ENCODE peak calls at places on chromosomes 7 and 10, in four cellular contexts. E, F, H and U are unnamed samples.

GRCh38 chr7:491958-492713 is 27.5 kb downstream of the PDGFA start:
- DNase-seq in E (no peak), F (no peak), H (no peak), U (no peak)

GRCh38 chr10:96511044-96511945 is 2.4 kb downstream of the TLL2 start:
- DNase-seq in E (peak), F (peak), H (peak), U (peak)

GRCh38 chr7:111083423-111083822 is 7.5 kb upstream of the LRRN3 start:
- DNase-seq in E (no peak), F (peak), H (no peak), U (peak)

GRCh38 chr7:124328774-124329173 is 295.9 kb upstream of the TMEM229A start:
- DNase-seq in E (no peak), F (no peak), H (no peak), U (no peak)

GRCh38 chr7:115924398-115924797 is 106.2 kb downstream of the TFEC start:
- DNase-seq in E (no peak), F (no peak), H (no peak), U (no peak)

GRCh38 chr10:109275970-109276369 is 647.3 kb downstream of the XPNPEP1 start:
- DNase-seq in E (no peak), F (no peak), H (no peak), U (no peak)

GRCh38 chr7:1455241-1455939 is 3.9 kb downstream of the MICALL2 start:
- DNase-seq in E (no peak), F (no peak), H (no peak), U (no peak)

GRCh38 chr10:122327237-122328206 is 47.0 kb upstream of the PLEKHA1 start:
- DNase-seq in E (no peak), F (no peak), H (no peak), U (no peak)

GRCh38 chr7:116337013-116337412 is 126.7 kb downstream of the TES start:
- DNase-seq in E (no peak), F (no peak), H (no peak), U (no peak)

GRCh38 chr10:90087197-90088007 is 386.0 kb downstream of the KIF20B start:
- DNase-seq in E (peak), F (peak), H (no peak), U (peak)

GRCh38 chr10:90930070-90930837 is 9.4 kb upstream of the ANKRD1 start:
- DNase-seq in E (peak), F (no peak), H (no peak), U (no peak)

GRCh38 chr7:12771378-12771877 is 84.0 kb downstream of the ARL4A start:
- DNase-seq in E (peak), F (no peak), H (peak), U (no peak)

GRCh38 chr10:29191674-29192073 is 97.2 kb upstream of the LYZL1 start:
- DNase-seq in E (no peak), F (no peak), H (no peak), U (no peak)

GRCh38 chr7:123823898-123824753 is 20.8 kb upstream of the HYAL4 start:
- DNase-seq in E (no peak), F (peak), H (no peak), U (peak)

GRCh38 chr10:71075066-71075758 is 137.2 kb upstream of the UNC5B start:
- DNase-seq in E (no peak), F (no peak), H (no peak), U (no peak)

GRCh38 chr7:155410436-155410835 is 47.5 kb upstream of the EN2 start:
- DNase-seq in E (no peak), F (no peak), H (no peak), U (no peak)

GRCh38 chr7:28754027-28754426 is 204.1 kb downstream of the TRIL start:
- DNase-seq in E (peak), F (peak), H (no peak), U (peak)

GRCh38 chr10:35334297-35334696 is 2.0 kb upstream of the CCNY start:
- DNase-seq in E (no peak), F (no peak), H (no peak), U (no peak)

GRCh38 chr10:90288403-90288933 is 569.4 kb downstream of the HTR7 start:
- DNase-seq in E (peak), F (no peak), H (no peak), U (no peak)

GRCh38 chr10:5526691-5527331 is 2.0 kb downstream of the CALML3 start:
- DNase-seq in E (no peak), F (no peak), H (no peak), U (no peak)

GRCh38 chr10:107169516-107169915 is 5.0 kb upstream of the SORCS1 start:
- DNase-seq in E (no peak), F (no peak), H (no peak), U (no peak)
- TF ChIP-seq CTCF in E (no peak), F (no peak), H (no peak), U (no peak)

DNA sequence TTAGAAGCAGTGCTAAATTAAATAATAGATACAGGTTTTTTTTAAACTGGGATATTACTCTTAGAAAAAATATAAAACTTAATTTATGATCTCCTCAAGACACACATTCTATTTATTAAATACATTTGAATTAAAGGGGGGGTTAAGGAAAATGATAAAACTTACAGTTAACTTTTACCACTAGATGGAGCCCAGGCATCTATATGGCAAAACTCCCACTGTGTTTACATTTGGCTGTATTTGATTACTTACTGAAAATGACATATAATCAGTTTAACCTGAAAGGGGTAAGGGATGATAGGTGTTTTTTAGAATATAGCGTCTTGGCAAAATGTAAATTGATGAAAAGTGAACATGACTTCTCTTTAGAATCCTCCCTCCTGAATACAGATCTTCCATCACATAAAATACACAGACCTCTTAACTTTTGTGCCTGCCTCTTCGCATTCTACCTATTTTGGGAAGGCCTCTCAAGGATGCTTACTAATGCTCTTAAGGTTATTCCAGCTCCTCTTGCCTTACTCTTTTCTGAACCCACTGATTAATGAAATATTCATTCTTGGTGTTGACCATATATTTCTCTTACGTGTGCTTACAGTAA is 235.7 kb downstream of the AGMO start:
- DNase-seq in E (peak), F (peak), H (no peak), U (peak)
- TF ChIP-seq CTCF in E (peak), F (no peak), H (peak), U (peak)

GRCh38 chr7:96414931-96415292 is 93.0 kb upstream of the SLC25A13 start:
- DNase-seq in E (peak), F (peak), H (peak), U (peak)
- TF ChIP-seq CTCF in E (peak), F (peak), H (peak), U (peak)

DNA sequence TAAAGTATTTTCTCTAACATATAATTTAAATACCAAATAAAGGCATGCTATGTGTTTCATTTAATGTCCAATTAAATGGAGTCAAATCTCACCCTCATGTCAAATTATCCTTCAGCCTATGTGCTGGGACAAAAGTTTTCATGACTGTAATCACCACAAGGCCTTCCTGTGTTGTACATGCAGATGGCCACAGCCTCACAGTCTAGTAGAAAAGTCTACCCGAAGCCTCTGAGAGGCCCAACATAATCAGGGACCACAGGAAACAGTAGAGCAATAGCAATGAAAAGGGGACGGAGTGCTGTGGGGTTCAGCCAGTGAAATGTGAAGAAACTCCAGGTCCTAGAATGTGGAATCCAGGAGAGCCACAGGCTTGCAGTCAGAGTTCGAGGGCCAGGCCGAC is 140.2 kb upstream of the KLF6 start:
- DNase-seq in E (no peak), F (no peak), H (no peak), U (no peak)
- TF ChIP-seq CTCF in E (no peak), F (no peak), H (no peak), U (no peak)

GRCh38 chr10:102120142-102120986 is at the start of gene LDB1:
- DNase-seq in E (peak), F (peak), H (peak), U (peak)
- TF ChIP-seq CTCF in E (no peak), F (peak), H (no peak), U (no peak)

GRCh38 chr7:90459888-90460287 is 9.6 kb upstream of the PTTG1IP2 start:
- DNase-seq in E (peak), F (no peak), H (no peak), U (no peak)
- TF ChIP-seq CTCF in E (peak), F (no peak), H (no peak), U (no peak)

GRCh38 chr10:133438711-133439273 is 14.4 kb upstream of the SPRN start:
- DNase-seq in E (no peak), F (peak), H (no peak), U (peak)
- TF ChIP-seq CTCF in E (peak), F (peak), H (no peak), U (peak)